ENCODE peak calls at places on chromosomes 5 and 9, in six cellular contexts. One of them, this sample, is unnamed.

GRCh38 chr5:159560073-159560472 is 229.8 kb upstream of the IL12B start:
- DNase-seq in K562: no peak
- DNase-seq in heart left ventricle: no peak
- DNase-seq in uterus: no peak
- DNase-seq in IMR-90: no peak
- DNase-seq in A549: no peak
- DNase-seq in this sample: no peak

GRCh38 chr5:133919148-133920136 is 49.0 kb downstream of the C5orf15 start:
- DNase-seq in K562: no peak
- DNase-seq in heart left ventricle: no peak
- DNase-seq in uterus: no peak
- DNase-seq in IMR-90: no peak
- DNase-seq in A549: no peak
- DNase-seq in this sample: no peak

GRCh38 chr5:139146809-139147742 is 51.1 kb downstream of the SIL1 start:
- DNase-seq in K562: no peak
- DNase-seq in heart left ventricle: no peak
- DNase-seq in uterus: no peak
- DNase-seq in IMR-90: no peak
- DNase-seq in A549: no peak
- DNase-seq in this sample: no peak

GRCh38 chr5:53151713-53152458 is 42.3 kb upstream of the MOCS2 start:
- DNase-seq in K562: no peak
- DNase-seq in heart left ventricle: no peak
- DNase-seq in uterus: no peak
- DNase-seq in IMR-90: peak
- DNase-seq in A549: peak
- DNase-seq in this sample: no peak

GRCh38 chr5:176734756-176735342 is 75.5 kb upstream of the UNC5A start:
- DNase-seq in K562: no peak
- DNase-seq in heart left ventricle: no peak
- DNase-seq in uterus: peak
- DNase-seq in IMR-90: no peak
- DNase-seq in A549: no peak
- DNase-seq in this sample: no peak

GRCh38 chr5:31993182-31993961 is 180.7 kb downstream of the GOLPH3 start:
- DNase-seq in K562: no peak
- DNase-seq in heart left ventricle: no peak
- DNase-seq in uterus: no peak
- DNase-seq in IMR-90: peak
- DNase-seq in A549: no peak
- DNase-seq in this sample: no peak

GRCh38 chr5:172909931-172910502 is 49.2 kb upstream of the RPL26L1 start:
- DNase-seq in K562: no peak
- DNase-seq in heart left ventricle: no peak
- DNase-seq in uterus: no peak
- DNase-seq in IMR-90: peak
- DNase-seq in A549: peak
- DNase-seq in this sample: no peak

GRCh38 chr5:75885321-75885720 is 168.1 kb upstream of the POC5 start:
- DNase-seq in K562: no peak
- DNase-seq in heart left ventricle: no peak
- DNase-seq in uterus: no peak
- DNase-seq in IMR-90: no peak
- DNase-seq in A549: no peak
- DNase-seq in this sample: peak

GRCh38 chr5:92390657-92391056 is 1007.5 kb upstream of the ARRDC3 start:
- DNase-seq in K562: no peak
- DNase-seq in heart left ventricle: no peak
- DNase-seq in uterus: no peak
- DNase-seq in IMR-90: no peak
- DNase-seq in A549: no peak
- DNase-seq in this sample: no peak

GRCh38 chr9:14165376-14166035 is 148.4 kb downstream of the NFIB start:
- DNase-seq in K562: no peak
- DNase-seq in heart left ventricle: no peak
- DNase-seq in uterus: no peak
- DNase-seq in IMR-90: no peak
- DNase-seq in A549: no peak
- DNase-seq in this sample: no peak

GRCh38 chr9:90975666-90976538 is 174.3 kb downstream of the SYK start:
- DNase-seq in K562: no peak
- DNase-seq in heart left ventricle: no peak
- DNase-seq in uterus: no peak
- DNase-seq in IMR-90: no peak
- DNase-seq in A549: no peak
- DNase-seq in this sample: no peak

GRCh38 chr5:172546196-172546595 is 91.9 kb upstream of the SH3PXD2B start:
- DNase-seq in K562: no peak
- DNase-seq in heart left ventricle: no peak
- DNase-seq in uterus: peak
- DNase-seq in IMR-90: no peak
- DNase-seq in A549: no peak
- DNase-seq in this sample: no peak

GRCh38 chr5:154143121-154143725 is 47.3 kb upstream of the GALNT10 start:
- DNase-seq in K562: no peak
- DNase-seq in heart left ventricle: no peak
- DNase-seq in uterus: no peak
- DNase-seq in IMR-90: no peak
- DNase-seq in A549: no peak
- DNase-seq in this sample: peak

GRCh38 chr5:149939572-149939971 is 5.0 kb downstream of the PDE6A start:
- DNase-seq in K562: no peak
- DNase-seq in heart left ventricle: no peak
- DNase-seq in uterus: no peak
- DNase-seq in IMR-90: no peak
- DNase-seq in A549: peak
- DNase-seq in this sample: no peak

GRCh38 chr5:3595102-3595961 is at the start of gene IRX1:
- DNase-seq in K562: no peak
- DNase-seq in heart left ventricle: no peak
- DNase-seq in uterus: no peak
- DNase-seq in IMR-90: no peak
- DNase-seq in A549: no peak
- DNase-seq in this sample: no peak

GRCh38 chr9:79264511-79265448 is 307.0 kb upstream of the TLE4 start:
- DNase-seq in K562: no peak
- DNase-seq in heart left ventricle: no peak
- DNase-seq in uterus: no peak
- DNase-seq in IMR-90: no peak
- DNase-seq in A549: no peak
- DNase-seq in this sample: peak

GRCh38 chr5:147737921-147738320 is 44.6 kb downstream of the JAKMIP2 start:
- DNase-seq in K562: no peak
- DNase-seq in heart left ventricle: no peak
- DNase-seq in uterus: no peak
- DNase-seq in IMR-90: no peak
- DNase-seq in A549: no peak
- DNase-seq in this sample: no peak

GRCh38 chr5:96963267-96963666 is 27.4 kb downstream of the LNPEP start:
- DNase-seq in K562: peak
- DNase-seq in heart left ventricle: peak
- DNase-seq in uterus: peak
- DNase-seq in IMR-90: peak
- DNase-seq in A549: no peak
- DNase-seq in this sample: peak

GRCh38 chr9:127538849-127539258 is 73.2 kb upstream of the STXBP1 start:
- DNase-seq in K562: no peak
- DNase-seq in heart left ventricle: no peak
- DNase-seq in uterus: no peak
- DNase-seq in IMR-90: peak
- DNase-seq in A549: no peak
- DNase-seq in this sample: no peak

GRCh38 chr5:115558388-115558956 is 13.9 kb upstream of the FEM1C start:
- DNase-seq in K562: no peak
- DNase-seq in heart left ventricle: no peak
- DNase-seq in uterus: no peak
- DNase-seq in IMR-90: peak
- DNase-seq in A549: no peak
- DNase-seq in this sample: no peak

GRCh38 chr9:121650220-121651013 is 1.0 kb upstream of the DAB2IP start:
- DNase-seq in K562: peak
- DNase-seq in heart left ventricle: peak
- DNase-seq in uterus: peak
- DNase-seq in IMR-90: peak
- DNase-seq in A549: peak
- DNase-seq in this sample: no peak

DNA sequence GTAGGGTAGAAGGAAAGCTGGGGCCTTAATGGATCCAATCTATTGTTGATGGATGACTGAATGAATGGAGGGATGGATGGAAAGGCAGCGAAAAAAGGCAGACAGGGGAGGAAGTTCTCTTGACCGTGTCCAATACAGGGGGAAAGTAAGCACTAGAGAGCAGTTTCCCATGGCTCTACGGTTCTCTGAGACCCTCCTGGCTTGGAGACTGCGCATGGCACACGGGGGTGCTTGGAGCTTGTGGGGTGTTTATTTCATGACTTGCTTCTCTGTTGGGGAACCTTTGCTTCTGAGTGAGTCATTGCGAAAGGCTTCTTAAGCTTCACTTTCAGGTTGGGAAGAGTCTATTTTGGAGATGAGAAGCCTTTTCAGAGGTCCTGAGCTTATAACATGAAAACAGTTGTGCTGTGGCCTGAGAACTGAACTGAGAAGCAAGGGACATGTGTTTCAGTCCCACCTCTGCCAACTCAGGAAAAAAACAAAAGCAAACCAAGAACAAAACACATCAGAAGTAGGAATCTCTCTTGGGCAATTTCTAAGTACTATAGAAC is 12.8 kb upstream of the TEX48 start:
- DNase-seq in K562: no peak
- DNase-seq in heart left ventricle: no peak
- DNase-seq in uterus: no peak
- DNase-seq in IMR-90: peak
- DNase-seq in A549: no peak
- DNase-seq in this sample: no peak
- H3K4me3 ChIP-seq in K562: no peak
- H3K4me3 ChIP-seq in heart left ventricle: no peak
- H3K4me3 ChIP-seq in uterus: no peak
- H3K4me3 ChIP-seq in IMR-90: no peak
- H3K4me3 ChIP-seq in A549: no peak
- H3K4me3 ChIP-seq in this sample: no peak

GRCh38 chr9:109319072-109319630 is 1.7 kb downstream of the EPB41L4B start:
- DNase-seq in K562: no peak
- DNase-seq in heart left ventricle: no peak
- DNase-seq in uterus: no peak
- DNase-seq in IMR-90: no peak
- DNase-seq in A549: no peak
- DNase-seq in this sample: no peak
- TF ChIP-seq POLR2A in K562: no peak
- TF ChIP-seq POLR2A in heart left ventricle: no peak
- TF ChIP-seq POLR2A in uterus: no peak
- TF ChIP-seq POLR2A in IMR-90: no peak
- TF ChIP-seq POLR2A in A549: no peak
- TF ChIP-seq POLR2A in this sample: no peak

GRCh38 chr9:35110327-35110758 is 5.3 kb downstream of the ATOSB start:
- DNase-seq in K562: no peak
- DNase-seq in heart left ventricle: peak
- DNase-seq in uterus: no peak
- DNase-seq in IMR-90: peak
- DNase-seq in A549: peak
- DNase-seq in this sample: no peak
- H3K27ac ChIP-seq in K562: peak
- H3K27ac ChIP-seq in heart left ventricle: peak
- H3K27ac ChIP-seq in uterus: peak
- H3K27ac ChIP-seq in IMR-90: peak
- H3K27ac ChIP-seq in A549: peak
- H3K27ac ChIP-seq in this sample: peak

GRCh38 chr9:129598089-129598596 is 22.8 kb downstream of the C9orf50 start:
- DNase-seq in K562: no peak
- DNase-seq in heart left ventricle: no peak
- DNase-seq in uterus: no peak
- DNase-seq in IMR-90: no peak
- DNase-seq in A549: no peak
- DNase-seq in this sample: no peak

GRCh38 chr9:129595323-129595741 is 25.6 kb downstream of the C9orf50 start:
- DNase-seq in K562: no peak
- DNase-seq in heart left ventricle: no peak
- DNase-seq in uterus: peak
- DNase-seq in IMR-90: peak
- DNase-seq in A549: no peak
- DNase-seq in this sample: no peak

GRCh38 chr9:129597355-129598088 is 23.4 kb downstream of the C9orf50 start:
- DNase-seq in K562: no peak
- DNase-seq in heart left ventricle: peak
- DNase-seq in uterus: peak
- DNase-seq in IMR-90: peak
- DNase-seq in A549: peak
- DNase-seq in this sample: no peak

GRCh38 chr9:129595903-129596540 is 24.9 kb downstream of the C9orf50 start:
- DNase-seq in K562: peak
- DNase-seq in heart left ventricle: no peak
- DNase-seq in uterus: no peak
- DNase-seq in IMR-90: no peak
- DNase-seq in A549: no peak
- DNase-seq in this sample: no peak

GRCh38 chr9:129596541-129597328 is 24.2 kb downstream of the C9orf50 start:
- DNase-seq in K562: peak
- DNase-seq in heart left ventricle: peak
- DNase-seq in uterus: peak
- DNase-seq in IMR-90: peak
- DNase-seq in A549: peak
- DNase-seq in this sample: no peak
- H3K4me3 ChIP-seq in K562: no peak
- H3K4me3 ChIP-seq in heart left ventricle: peak
- H3K4me3 ChIP-seq in uterus: peak
- H3K4me3 ChIP-seq in IMR-90: peak
- H3K4me3 ChIP-seq in A549: peak
- H3K4me3 ChIP-seq in this sample: peak

GRCh38 chr9:32551491-32552049 is 557 bp upstream of the SMIM27 start:
- DNase-seq in K562: peak
- DNase-seq in heart left ventricle: no peak
- DNase-seq in uterus: peak
- DNase-seq in IMR-90: peak
- DNase-seq in A549: peak
- DNase-seq in this sample: no peak
- TF ChIP-seq POLR2A in K562: peak
- TF ChIP-seq POLR2A in heart left ventricle: no peak
- TF ChIP-seq POLR2A in uterus: no peak
- TF ChIP-seq POLR2A in IMR-90: no peak
- TF ChIP-seq POLR2A in A549: no peak
- TF ChIP-seq POLR2A in this sample: no peak

GRCh38 chr5:59317023-59317771 is 576.3 kb downstream of the PDE4D start:
- DNase-seq in K562: no peak
- DNase-seq in heart left ventricle: no peak
- DNase-seq in uterus: no peak
- DNase-seq in IMR-90: peak
- DNase-seq in A549: no peak
- DNase-seq in this sample: no peak
- H3K27ac ChIP-seq in K562: no peak
- H3K27ac ChIP-seq in heart left ventricle: peak
- H3K27ac ChIP-seq in uterus: peak
- H3K27ac ChIP-seq in IMR-90: no peak
- H3K27ac ChIP-seq in A549: peak
- H3K27ac ChIP-seq in this sample: peak

This sample was measured in esophagus muscularis mucosa.